ENCODE peak calls at places on chromosomes 13 and 19, in five cellular contexts. One of them, this sample, is unnamed.
A peak's percentile ranks its signal among the peaks of the same experiment; 100 is the strongest.

GRCh38 chr13:51913421-51914136 is 51.8 kb downstream of the CCDC70 start:
- DNase-seq in heart left ventricle: no peak
- DNase-seq in uterus: no peak
- DNase-seq in sigmoid colon: no peak
- DNase-seq in breast epithelium: no peak
- DNase-seq in this sample: no peak

GRCh38 chr13:41356788-41357187 is 45.7 kb downstream of the NAA16 start:
- DNase-seq in heart left ventricle: no peak
- DNase-seq in uterus: no peak
- DNase-seq in sigmoid colon: no peak
- DNase-seq in breast epithelium: no peak
- DNase-seq in this sample: no peak

GRCh38 chr13:98650376-98651107 is 73.6 kb upstream of the STK24 start:
- DNase-seq in heart left ventricle: no peak
- DNase-seq in uterus: no peak
- DNase-seq in sigmoid colon: no peak
- DNase-seq in breast epithelium: peak; percentile 66
- DNase-seq in this sample: no peak

GRCh38 chr19:45643024-45643926 is 4.1 kb upstream of the EML2 start:
- DNase-seq in heart left ventricle: peak; percentile 85
- DNase-seq in uterus: peak; percentile 68
- DNase-seq in sigmoid colon: peak; percentile 86
- DNase-seq in breast epithelium: peak; percentile 75
- DNase-seq in this sample: no peak

GRCh38 chr13:98910501-98910951 is 67.3 kb downstream of the DOCK9 start:
- DNase-seq in heart left ventricle: peak; percentile 53
- DNase-seq in uterus: peak; percentile 34
- DNase-seq in sigmoid colon: no peak
- DNase-seq in breast epithelium: no peak
- DNase-seq in this sample: no peak

GRCh38 chr13:111534646-111535461 is 214.4 kb downstream of the TEX29 start:
- DNase-seq in heart left ventricle: no peak
- DNase-seq in uterus: no peak
- DNase-seq in sigmoid colon: no peak
- DNase-seq in breast epithelium: no peak
- DNase-seq in this sample: no peak

GRCh38 chr13:28532226-28533048 is 37.5 kb upstream of the FLT1 start:
- DNase-seq in heart left ventricle: peak; percentile 48
- DNase-seq in uterus: no peak
- DNase-seq in sigmoid colon: no peak
- DNase-seq in breast epithelium: no peak
- DNase-seq in this sample: no peak

GRCh38 chr13:112893570-112894422 is 75.2 kb upstream of the MCF2L start:
- DNase-seq in heart left ventricle: peak; percentile 35
- DNase-seq in uterus: no peak
- DNase-seq in sigmoid colon: no peak
- DNase-seq in breast epithelium: no peak
- DNase-seq in this sample: no peak

GRCh38 chr13:29676535-29676934 is 81.0 kb upstream of the SLC7A1 start:
- DNase-seq in heart left ventricle: no peak
- DNase-seq in uterus: no peak
- DNase-seq in sigmoid colon: no peak
- DNase-seq in breast epithelium: no peak
- DNase-seq in this sample: no peak

GRCh38 chr19:17719730-17720486 is 628 bp downstream of the MAP1S start:
- DNase-seq in heart left ventricle: no peak
- DNase-seq in uterus: no peak
- DNase-seq in sigmoid colon: no peak
- DNase-seq in breast epithelium: peak; percentile 52
- DNase-seq in this sample: no peak

GRCh38 chr13:49421391-49421790 is 22.5 kb downstream of the CAB39L start:
- DNase-seq in heart left ventricle: no peak
- DNase-seq in uterus: no peak
- DNase-seq in sigmoid colon: no peak
- DNase-seq in breast epithelium: no peak
- DNase-seq in this sample: no peak

GRCh38 chr19:7924241-7924640 is 1.7 kb downstream of the CTXN1 start:
- DNase-seq in heart left ventricle: no peak
- DNase-seq in uterus: no peak
- DNase-seq in sigmoid colon: no peak
- DNase-seq in breast epithelium: no peak
- DNase-seq in this sample: no peak

GRCh38 chr13:47076536-47076935 is 179.7 kb upstream of the HTR2A start:
- DNase-seq in heart left ventricle: no peak
- DNase-seq in uterus: no peak
- DNase-seq in sigmoid colon: no peak
- DNase-seq in breast epithelium: no peak
- DNase-seq in this sample: no peak

GRCh38 chr13:59229861-59230260 is 933.9 kb downstream of the DIAPH3 start:
- DNase-seq in heart left ventricle: no peak
- DNase-seq in uterus: no peak
- DNase-seq in sigmoid colon: no peak
- DNase-seq in breast epithelium: no peak
- DNase-seq in this sample: no peak

GRCh38 chr19:38213911-38214625 is 10.0 kb downstream of the DPF1 start:
- DNase-seq in heart left ventricle: no peak
- DNase-seq in uterus: no peak
- DNase-seq in sigmoid colon: no peak
- DNase-seq in breast epithelium: no peak
- DNase-seq in this sample: no peak
- TF ChIP-seq POLR2A in heart left ventricle: no peak
- TF ChIP-seq POLR2A in uterus: no peak
- TF ChIP-seq POLR2A in sigmoid colon: no peak
- TF ChIP-seq POLR2A in breast epithelium: no peak
- TF ChIP-seq POLR2A in this sample: no peak

GRCh38 chr19:38679839-38680238 is 32.4 kb downstream of the ACTN4 start:
- DNase-seq in heart left ventricle: no peak
- DNase-seq in uterus: no peak
- DNase-seq in sigmoid colon: no peak
- DNase-seq in breast epithelium: no peak
- DNase-seq in this sample: no peak
- H3K27ac ChIP-seq in heart left ventricle: peak overlapping the region; percentile 14
- H3K27ac ChIP-seq in uterus: peak overlapping the region; percentile 100
- H3K27ac ChIP-seq in sigmoid colon: peak overlapping the region; percentile 97
- H3K27ac ChIP-seq in breast epithelium: peak overlapping the region; percentile 99
- H3K27ac ChIP-seq in this sample: peak overlapping the region; percentile 98

GRCh38 chr19:11141937-11142527 is 13.6 kb downstream of the SPC24 start:
- DNase-seq in heart left ventricle: no peak
- DNase-seq in uterus: no peak
- DNase-seq in sigmoid colon: no peak
- DNase-seq in breast epithelium: no peak
- DNase-seq in this sample: no peak
- TF ChIP-seq CTCF in heart left ventricle: no peak
- TF ChIP-seq CTCF in uterus: no peak
- TF ChIP-seq CTCF in sigmoid colon: no peak
- TF ChIP-seq CTCF in breast epithelium: no peak
- TF ChIP-seq CTCF in this sample: no peak

DNA sequence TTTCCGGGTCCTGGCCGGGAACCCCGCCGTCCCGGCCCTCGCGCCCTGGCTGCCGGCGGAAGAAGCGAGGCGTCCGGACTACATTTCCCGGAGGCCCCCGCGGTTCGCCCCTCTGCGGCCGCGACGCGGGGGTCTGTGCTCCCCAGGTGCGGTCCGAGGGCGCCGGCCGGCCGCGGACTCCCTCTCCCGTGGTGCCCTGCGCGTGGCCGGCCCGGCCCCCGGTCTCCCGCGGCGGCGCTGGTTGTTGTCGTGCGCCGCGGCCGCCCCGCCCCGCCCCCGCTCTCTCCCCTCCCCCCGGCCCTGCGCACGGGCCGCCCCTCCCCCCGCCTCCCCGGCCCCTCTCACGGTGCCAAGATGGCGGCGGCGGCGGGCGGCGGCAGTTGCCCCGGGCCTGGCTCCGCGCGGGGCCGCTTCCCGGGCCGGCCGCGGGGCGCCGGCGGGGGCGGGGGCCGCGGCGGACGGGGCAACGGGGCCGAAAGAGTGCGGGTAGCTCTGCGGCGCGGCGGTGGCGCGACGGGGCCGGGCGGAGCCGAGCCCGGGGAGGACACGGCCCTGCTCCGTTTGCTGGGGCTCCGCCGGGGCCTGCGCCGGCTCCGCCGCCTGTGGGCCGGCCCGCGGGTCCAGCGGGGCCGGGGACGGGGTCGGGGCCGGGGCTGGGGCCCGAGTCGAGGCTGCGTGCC is at the start of gene KMT2B:
- DNase-seq in heart left ventricle: peak; percentile 98
- DNase-seq in uterus: no peak
- DNase-seq in sigmoid colon: peak; percentile 77
- DNase-seq in breast epithelium: no peak
- DNase-seq in this sample: no peak
- TF ChIP-seq POLR2A in heart left ventricle: peak; percentile 16
- TF ChIP-seq POLR2A in uterus: peak; percentile 4
- TF ChIP-seq POLR2A in sigmoid colon: no peak
- TF ChIP-seq POLR2A in breast epithelium: no peak
- TF ChIP-seq POLR2A in this sample: no peak

GRCh38 chr19:41863209-41863931 is 3.3 kb downstream of the RPS19 start:
- DNase-seq in heart left ventricle: no peak
- DNase-seq in uterus: no peak
- DNase-seq in sigmoid colon: no peak
- DNase-seq in breast epithelium: no peak
- DNase-seq in this sample: no peak
- H3K27ac ChIP-seq in heart left ventricle: no peak overlapping the region
- H3K27ac ChIP-seq in uterus: no peak overlapping the region
- H3K27ac ChIP-seq in sigmoid colon: no peak overlapping the region
- H3K27ac ChIP-seq in breast epithelium: no peak overlapping the region
- H3K27ac ChIP-seq in this sample: no peak overlapping the region

DNA sequence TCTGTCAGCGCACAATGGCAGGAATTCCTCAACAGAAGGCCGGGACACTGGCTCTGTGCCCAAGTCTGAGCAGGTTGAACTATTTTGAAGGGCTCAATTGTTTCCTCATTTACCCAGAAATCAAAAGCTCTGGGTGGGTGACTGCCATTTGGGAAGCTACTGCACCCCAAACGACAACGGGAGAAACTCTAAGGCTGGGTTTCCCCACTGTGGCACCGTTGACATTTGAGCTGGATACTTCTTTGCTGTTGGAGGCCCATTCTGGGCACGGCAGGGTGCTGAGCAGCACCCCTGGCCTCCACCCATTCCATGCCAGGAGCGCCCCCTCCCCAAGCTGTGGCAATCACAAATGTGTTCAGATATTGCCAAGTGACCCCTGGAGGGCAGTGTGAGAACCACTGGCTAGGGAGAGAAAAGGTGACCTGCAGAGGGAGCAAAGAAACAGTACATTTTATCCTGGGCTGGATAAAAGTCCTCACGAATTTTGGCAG is 62.5 kb downstream of the RFX2 start:
- DNase-seq in heart left ventricle: no peak
- DNase-seq in uterus: no peak
- DNase-seq in sigmoid colon: no peak
- DNase-seq in breast epithelium: no peak
- DNase-seq in this sample: peak; percentile 54
- TF ChIP-seq CTCF in heart left ventricle: no peak
- TF ChIP-seq CTCF in uterus: peak; percentile 52
- TF ChIP-seq CTCF in sigmoid colon: peak; percentile 69
- TF ChIP-seq CTCF in breast epithelium: no peak
- TF ChIP-seq CTCF in this sample: peak; percentile 25

GRCh38 chr19:13162749-13163608 is 12.8 kb downstream of the IER2 start:
- DNase-seq in heart left ventricle: peak; percentile 99
- DNase-seq in uterus: peak; percentile 98
- DNase-seq in sigmoid colon: peak; percentile 99
- DNase-seq in breast epithelium: peak; percentile 99
- DNase-seq in this sample: no peak
- TF ChIP-seq POLR2A in heart left ventricle: peak; percentile 75
- TF ChIP-seq POLR2A in uterus: peak; percentile 52
- TF ChIP-seq POLR2A in sigmoid colon: peak; percentile 64
- TF ChIP-seq POLR2A in breast epithelium: no peak
- TF ChIP-seq POLR2A in this sample: peak; percentile 38

GRCh38 chr19:38949580-38950367 is 19.0 kb downstream of the MRPS12 start:
- DNase-seq in heart left ventricle: peak; percentile 92
- DNase-seq in uterus: peak; percentile 82
- DNase-seq in sigmoid colon: peak; percentile 90
- DNase-seq in breast epithelium: peak; percentile 84
- DNase-seq in this sample: no peak
- H3K27ac ChIP-seq in heart left ventricle: no peak overlapping the region
- H3K27ac ChIP-seq in uterus: no peak overlapping the region
- H3K27ac ChIP-seq in sigmoid colon: peak overlapping the region; percentile 23
- H3K27ac ChIP-seq in breast epithelium: no peak overlapping the region
- H3K27ac ChIP-seq in this sample: no peak overlapping the region

DNA sequence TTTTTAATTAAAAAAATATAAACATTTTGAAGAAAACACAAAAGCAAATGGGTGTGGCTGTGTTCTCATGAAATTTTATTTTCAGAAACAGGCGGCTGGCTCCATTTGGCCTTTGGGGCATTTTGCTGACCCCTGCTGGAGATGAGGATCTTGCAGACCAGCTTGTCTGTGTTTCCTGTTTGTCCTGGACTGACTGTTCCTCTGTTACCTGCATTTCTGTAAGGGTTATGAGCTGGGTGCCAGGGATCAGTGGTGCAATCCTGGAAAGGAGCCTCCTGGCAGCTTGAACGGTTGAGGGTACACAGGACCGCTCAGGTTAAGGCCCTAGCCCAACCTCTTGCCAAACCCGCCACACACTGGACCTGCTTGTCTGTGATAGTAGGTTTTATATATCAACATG is 49.9 kb downstream of the ZNF787 start:
- DNase-seq in heart left ventricle: no peak
- DNase-seq in uterus: no peak
- DNase-seq in sigmoid colon: no peak
- DNase-seq in breast epithelium: no peak
- DNase-seq in this sample: no peak
- TF ChIP-seq CTCF in heart left ventricle: no peak
- TF ChIP-seq CTCF in uterus: no peak
- TF ChIP-seq CTCF in sigmoid colon: no peak
- TF ChIP-seq CTCF in breast epithelium: no peak
- TF ChIP-seq CTCF in this sample: no peak

DNA sequence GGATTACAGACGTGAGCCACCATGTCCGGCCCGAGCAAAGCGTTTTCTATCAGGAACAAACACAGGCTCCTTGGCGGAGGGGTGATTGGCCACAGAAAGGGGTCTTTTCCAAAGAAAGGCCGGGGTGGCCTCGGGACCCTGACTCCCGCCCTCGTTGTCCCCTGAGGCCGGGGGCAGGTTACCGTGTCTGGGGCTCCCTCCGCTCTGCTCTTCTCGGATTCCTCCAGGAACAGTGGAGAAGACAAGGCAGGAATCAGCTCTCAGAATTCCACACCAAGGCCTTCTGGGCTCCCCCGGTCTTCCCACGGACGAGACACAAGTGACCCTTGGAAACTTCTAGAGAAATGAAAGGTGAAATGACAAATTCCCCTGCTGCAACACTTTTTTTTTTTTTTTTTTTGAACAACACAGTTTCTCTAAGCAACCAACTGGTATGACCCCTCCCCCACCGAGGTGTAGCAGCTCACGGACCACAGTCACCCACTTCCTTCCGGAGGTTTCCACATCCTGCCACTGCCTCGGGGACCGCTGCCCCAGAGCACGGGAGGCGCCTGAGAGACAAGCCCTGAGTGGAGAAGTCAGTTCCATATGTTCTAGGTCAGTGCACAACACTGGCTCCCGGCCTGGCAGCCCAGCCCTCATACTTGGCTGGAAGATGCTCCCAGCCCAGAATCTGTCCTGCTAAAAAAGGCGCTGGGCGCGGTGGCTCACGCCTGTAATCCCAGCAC is 11.0 kb downstream of the MOB3A start:
- DNase-seq in heart left ventricle: peak; percentile 78
- DNase-seq in uterus: no peak
- DNase-seq in sigmoid colon: peak; percentile 81
- DNase-seq in breast epithelium: peak; percentile 61
- DNase-seq in this sample: no peak
- TF ChIP-seq POLR2A in heart left ventricle: no peak
- TF ChIP-seq POLR2A in uterus: no peak
- TF ChIP-seq POLR2A in sigmoid colon: no peak
- TF ChIP-seq POLR2A in breast epithelium: no peak
- TF ChIP-seq POLR2A in this sample: no peak